ENCODE peak calls at places on chromosomes 16 and 17, in six cellular contexts. I is A549, G is uterus, N is mammary epithelial cell, H is HFF-Myc, C is fibroblast of lung. A is an unnamed sample.

GRCh38 chr17:28616281-28616680 is 2.3 kb upstream of the RSKR start:
- DNase-seq in I (no peak), G (no peak), N (no peak), H (no peak), C (no peak), A (no peak)

GRCh38 chr16:75287708-75288107 is 36.3 kb upstream of the BCAR1 start:
- DNase-seq in I (no peak), G (no peak), N (no peak), H (no peak), C (no peak), A (no peak)

GRCh38 chr17:43383372-43383771 is 15.4 kb upstream of the ARL4D start:
- DNase-seq in I (no peak), G (no peak), N (no peak), H (no peak), C (no peak), A (no peak)

GRCh38 chr16:89138843-89139520 is 32.6 kb upstream of the CDH15 start:
- DNase-seq in I (no peak), G (no peak), N (no peak), H (no peak), C (no peak), A (no peak)

GRCh38 chr17:75105269-75106080 is 4.3 kb upstream of the ARMC7 start:
- DNase-seq in I (peak; percentile 90), G (no peak), N (no peak), H (no peak), C (no peak), A (peak; percentile 77)

GRCh38 chr16:86285938-86286921 is 224.1 kb upstream of the FOXF1 start:
- DNase-seq in I (no peak), G (no peak), N (peak; percentile 9), H (no peak), C (no peak), A (no peak)

GRCh38 chr17:17723354-17724261 is 42.4 kb downstream of the RAI1 start:
- DNase-seq in I (no peak), G (no peak), N (no peak), H (no peak), C (peak; percentile 81), A (no peak)

GRCh38 chr17:16491131-16491702 is 776 bp downstream of the LRRC75A start:
- DNase-seq in I (no peak), G (no peak), N (no peak), H (no peak), C (no peak), A (no peak)

DNA sequence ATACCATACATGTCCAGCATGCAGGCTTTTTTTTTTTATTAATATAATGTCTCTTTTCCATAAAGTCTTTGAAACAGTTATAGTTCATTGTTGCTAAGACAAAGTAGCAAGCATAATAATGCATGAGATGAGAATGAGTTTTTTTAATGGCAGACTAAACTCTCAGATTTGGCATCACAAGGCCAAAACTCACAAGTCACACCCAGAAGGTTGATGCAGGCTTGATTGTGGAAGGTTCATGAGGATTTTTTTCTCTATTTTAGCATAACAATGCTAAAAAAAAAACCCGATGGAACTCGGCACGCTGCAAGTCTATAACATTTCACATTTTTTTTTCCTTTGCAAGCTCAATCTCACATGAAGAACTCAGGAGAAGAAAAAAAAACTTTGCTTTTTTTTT is 2.8 kb downstream of the MAF start:
- DNase-seq in I (no peak), G (no peak), N (peak; percentile 9), H (no peak), C (no peak), A (no peak)
- H3K4me3 ChIP-seq in I (no peak overlapping the region), G (peak overlapping the region; percentile 78), N (peak overlapping the region; percentile 97), H (no peak overlapping the region), C (peak overlapping the region; percentile 83), A (no peak overlapping the region)

DNA sequence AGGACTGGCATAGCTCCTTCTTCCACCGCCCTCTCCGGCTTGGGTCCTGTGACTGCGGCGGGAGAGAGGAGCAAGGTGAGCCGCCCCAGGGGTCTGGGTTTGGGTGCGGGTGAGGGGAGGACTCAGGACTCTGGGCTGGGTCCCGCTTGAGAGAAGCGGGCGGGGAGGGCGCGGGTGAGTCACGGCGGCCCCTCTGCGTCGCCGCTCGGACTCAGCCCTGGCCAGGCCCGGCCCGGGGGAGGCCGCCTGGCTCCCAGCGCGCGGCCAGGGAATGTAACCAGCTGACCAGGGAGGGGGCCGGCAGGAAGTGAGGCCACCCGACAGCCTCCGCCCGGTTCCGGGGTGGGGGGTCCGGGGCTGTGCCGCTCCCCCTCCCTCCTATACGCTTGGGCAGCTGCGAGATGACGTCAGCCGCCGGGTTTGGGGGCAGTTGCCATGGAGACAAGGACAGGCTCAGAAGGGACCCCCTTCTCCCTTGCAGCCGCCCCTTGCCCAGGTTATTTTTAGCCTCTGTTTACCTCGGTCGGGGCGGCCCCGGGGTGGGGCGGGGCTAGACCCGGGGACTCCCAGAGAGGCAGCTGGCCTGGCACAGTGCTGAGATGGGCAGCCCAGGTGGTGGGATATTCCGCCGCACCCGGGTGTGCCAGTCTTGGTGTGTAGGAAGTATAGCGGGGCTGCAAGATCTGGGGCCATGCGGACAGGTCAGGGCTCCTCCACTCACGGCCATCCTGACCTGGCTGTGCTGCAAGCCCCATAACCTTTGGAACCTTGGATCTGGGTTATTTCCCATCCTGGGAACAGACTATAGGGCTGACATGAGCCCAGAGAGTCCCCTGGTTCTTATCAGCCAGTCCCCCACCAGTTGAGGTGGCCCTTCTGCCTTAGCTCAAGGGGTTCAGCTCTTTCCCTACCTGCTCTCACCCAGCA is 1.6 kb downstream of the RIPOR1 start:
- DNase-seq in I (no peak), G (peak; percentile 81), N (peak; percentile 35), H (no peak), C (peak; percentile 72), A (peak; percentile 62)
- H3K4me3 ChIP-seq in I (peak overlapping the region; percentile 73), G (peak overlapping the region; percentile 85), N (peak overlapping the region; percentile 61), H (peak overlapping the region; percentile 79), C (peak overlapping the region; percentile 86), A (peak overlapping the region; percentile 85)

DNA sequence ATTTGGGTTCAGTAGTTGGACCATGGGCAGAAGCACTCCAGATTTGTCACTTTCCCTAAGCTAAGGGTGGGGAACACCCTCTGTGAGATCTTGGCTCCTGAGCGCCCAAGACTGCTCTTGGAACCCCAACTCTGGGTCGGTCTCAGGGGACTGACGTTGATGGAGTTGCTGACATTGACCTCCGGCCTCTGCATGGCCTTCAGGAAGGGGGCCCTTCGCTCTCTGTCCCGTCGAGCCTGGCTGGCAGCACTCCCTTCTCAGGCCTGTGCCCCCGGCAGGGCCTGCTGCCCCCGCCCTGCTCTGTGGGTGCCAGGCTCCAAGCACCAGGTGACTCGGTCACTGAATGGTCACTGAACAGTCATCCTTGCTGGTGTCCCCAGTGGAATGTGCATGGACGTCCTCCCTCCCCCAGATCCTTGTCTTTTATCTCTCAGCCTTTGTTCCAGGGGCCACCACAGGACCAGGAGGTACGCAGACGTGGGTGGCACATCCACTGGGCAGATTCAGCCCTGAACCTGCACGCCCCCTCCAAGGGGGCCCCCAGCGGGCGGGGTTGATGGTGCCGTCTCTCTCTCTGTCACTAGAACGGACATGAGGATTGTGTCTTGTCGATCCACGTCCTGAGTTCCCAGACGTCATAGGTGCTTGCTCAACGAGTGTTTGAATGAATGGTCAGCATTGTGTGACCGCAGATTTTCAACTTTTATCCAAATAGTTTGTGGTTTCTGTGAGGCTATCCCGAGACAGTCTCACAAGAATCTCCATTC is 314.5 kb downstream of the SEC14L1 start:
- DNase-seq in I (no peak), G (no peak), N (peak; percentile 93), H (no peak), C (peak; percentile 83), A (no peak)
- H3K4me3 ChIP-seq in I (no peak overlapping the region), G (no peak overlapping the region), N (no peak overlapping the region), H (no peak overlapping the region), C (no peak overlapping the region), A (no peak overlapping the region)

DNA sequence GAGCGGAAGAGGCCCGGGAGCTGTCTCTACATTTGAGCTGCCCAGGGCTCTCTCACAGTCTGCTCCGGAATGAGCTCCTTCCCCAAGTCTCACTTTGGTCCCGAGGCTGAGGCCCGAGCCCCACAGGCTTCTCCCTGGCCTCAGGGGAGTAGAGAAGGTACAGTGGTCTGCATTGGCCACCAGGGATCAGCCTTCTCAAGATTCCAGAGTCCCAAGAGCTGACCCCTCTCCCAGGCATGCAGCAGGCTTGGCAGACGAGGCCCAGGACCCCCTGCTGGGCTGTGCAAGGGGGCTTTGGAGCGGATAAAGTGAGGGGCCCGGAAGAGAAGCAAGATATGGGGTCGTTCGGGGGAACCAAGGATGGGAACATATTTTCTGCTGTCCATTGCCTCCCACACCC is 3.1 kb downstream of the PRSS27 start:
- DNase-seq in I (no peak), G (no peak), N (no peak), H (no peak), C (no peak), A (no peak)
- H3K4me3 ChIP-seq in I (no peak overlapping the region), G (no peak overlapping the region), N (no peak overlapping the region), H (no peak overlapping the region), C (no peak overlapping the region), A (no peak overlapping the region)

DNA sequence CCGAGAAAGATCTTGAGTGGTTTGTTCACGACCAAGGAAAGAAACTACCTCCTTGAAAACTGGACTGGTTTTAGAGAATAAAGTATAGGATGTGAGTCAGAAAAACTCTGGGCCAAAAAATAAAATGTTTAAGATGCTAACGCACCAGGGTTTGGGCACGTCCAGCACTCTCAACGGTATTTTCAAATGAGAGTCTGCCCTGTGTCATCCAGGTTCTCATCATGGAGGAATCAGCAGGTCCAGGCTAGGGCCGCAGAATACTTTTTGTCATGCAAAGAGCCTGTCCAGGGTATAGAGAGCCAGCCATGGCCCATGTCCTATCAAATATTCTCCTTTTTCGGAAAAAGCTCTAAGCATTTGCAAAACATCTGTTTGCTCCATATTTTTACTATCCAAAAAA is 2.4 kb downstream of the NXN start:
- DNase-seq in I (no peak), G (no peak), N (no peak), H (no peak), C (no peak), A (no peak)
- H3K4me3 ChIP-seq in I (no peak overlapping the region), G (no peak overlapping the region), N (peak overlapping the region; percentile 69), H (peak overlapping the region; percentile 66), C (peak overlapping the region; percentile 21), A (peak overlapping the region; percentile 98)